ENCODE peak calls at places on chromosomes 13 and 19, in six cellular contexts. M is stimulated activated CD4-positive, alpha-beta T cell treated with anti-CD3 and anti-CD28 coated beads, Interleukin-4, amount 100 ng/mL, for 24 hours; Y is T-helper 1 cell; P is NCI-H2029; T is EL; K is OCI-M1. B is an unnamed sample.

GRCh38 chr13:84927442-84928169 is 871.6 kb downstream of the SLITRK6 start:
- DNase-seq in M (no peak), Y (no peak), P (no peak), T (no peak), K (no peak), B (no peak)

GRCh38 chr19:2033825-2034159 is 17.3 kb downstream of the MKNK2 start:
- DNase-seq in M (no peak), Y (no peak), P (no peak), T (no peak), K (no peak), B (no peak)

GRCh38 chr19:12769689-12770088 is 5.7 kb downstream of the HOOK2 start:
- DNase-seq in M (peak), Y (peak), P (no peak), T (no peak), K (no peak), B (no peak)

GRCh38 chr19:6047741-6048231 is 62.5 kb downstream of the RFX2 start:
- DNase-seq in M (no peak), Y (no peak), P (peak), T (peak), K (peak), B (peak)

GRCh38 chr13:100154835-100155463 is 66.1 kb downstream of the PCCA start:
- DNase-seq in M (no peak), Y (no peak), P (no peak), T (no peak), K (no peak), B (no peak)

GRCh38 chr13:20993661-20994440 is 67.5 kb downstream of the LATS2 start:
- DNase-seq in M (no peak), Y (no peak), P (no peak), T (peak), K (peak), B (peak)

GRCh38 chr13:40371531-40372125 is 294.8 kb downstream of the FOXO1 start:
- DNase-seq in M (no peak), Y (no peak), P (peak), T (no peak), K (no peak), B (no peak)

GRCh38 chr19:1815605-1816529 is 3.8 kb upstream of the ATP8B3 start:
- DNase-seq in M (no peak), Y (no peak), P (no peak), T (no peak), K (no peak), B (no peak)

GRCh38 chr19:41993612-41994483 is at the start of gene ATP1A3:
- DNase-seq in M (peak), Y (peak), P (peak), T (peak), K (peak), B (peak)

GRCh38 chr13:31860002-31860401 is 120.7 kb downstream of the RXFP2 start:
- DNase-seq in M (no peak), Y (no peak), P (no peak), T (no peak), K (no peak), B (no peak)

GRCh38 chr19:52722062-52723005 is 12.5 kb downstream of the ZNF611 start:
- DNase-seq in M (no peak), Y (no peak), P (no peak), T (peak), K (no peak), B (no peak)

GRCh38 chr19:45151821-45152503 is 8.8 kb downstream of the NKPD1 start:
- DNase-seq in M (no peak), Y (no peak), P (no peak), T (no peak), K (no peak), B (no peak)

GRCh38 chr19:33291623-33292534 is 10.5 kb downstream of the CEBPA start:
- DNase-seq in M (no peak), Y (no peak), P (no peak), T (no peak), K (no peak), B (no peak)

GRCh38 chr13:32246468-32246867 is 68.7 kb downstream of the ZAR1L start:
- DNase-seq in M (peak), Y (peak), P (peak), T (peak), K (peak), B (peak)

GRCh38 chr13:34044660-34045080 is 226.7 kb downstream of the RFC3 start:
- DNase-seq in M (no peak), Y (no peak), P (peak), T (peak), K (no peak), B (no peak)

GRCh38 chr13:105894711-105895110 is 640.8 kb downstream of the EFNB2 start:
- DNase-seq in M (no peak), Y (no peak), P (no peak), T (no peak), K (no peak), B (peak)

GRCh38 chr13:113853518-113854237 is 10.2 kb downstream of the GAS6 start:
- DNase-seq in M (no peak), Y (no peak), P (no peak), T (no peak), K (peak), B (no peak)

GRCh38 chr13:95505265-95505664 is 47.3 kb upstream of the CLDN10 start:
- DNase-seq in M (no peak), Y (no peak), P (no peak), T (no peak), K (no peak), B (no peak)

GRCh38 chr13:33682020-33682564 is 135.9 kb upstream of the RFC3 start:
- DNase-seq in M (no peak), Y (no peak), P (no peak), T (no peak), K (no peak), B (no peak)

GRCh38 chr13:20118268-20119140 is 42.3 kb downstream of the GJA3 start:
- DNase-seq in M (peak), Y (peak), P (no peak), T (peak), K (no peak), B (no peak)

GRCh38 chr13:30796833-30797601 is 61.7 kb downstream of the ALOX5AP start:
- DNase-seq in M (peak), Y (no peak), P (peak), T (no peak), K (no peak), B (no peak)

GRCh38 chr13:46684287-46685001 is 112.5 kb downstream of the ESD start:
- DNase-seq in M (no peak), Y (no peak), P (no peak), T (peak), K (peak), B (no peak)

B was measured in MV-4-11.